ENCODE peak calls at places on chromosomes 13 and 19, in nine cellular contexts. F is left colon, E is NB4, U is 8988T, Y is foreskin fibroblast, R is NCI-H146, G is GM13977, M is lower leg skin, I is endothelial cell of umbilical vein. V is an unnamed sample.

GRCh38 chr19:938233-938923 is 12.5 kb downstream of the ARID3A start:
- DNase-seq in F (no peak), E (no peak), U (no peak), Y (no peak), R (no peak), G (no peak), M (no peak), I (no peak), V (no peak)

GRCh38 chr19:47582320-47582909 is 9.5 kb upstream of the ZNF541 start:
- DNase-seq in F (no peak), E (no peak), U (no peak), Y (no peak), R (no peak), G (no peak), M (no peak), I (no peak), V (no peak)

GRCh38 chr19:7888145-7888825 is at the start of gene LRRC8E:
- DNase-seq in F (peak), E (peak), U (peak), Y (peak), R (peak), G (no peak), M (no peak), I (peak), V (no peak)

GRCh38 chr19:54114340-54114826 is 1.1 kb downstream of the TFPT start:
- DNase-seq in F (peak), E (peak), U (no peak), Y (no peak), R (no peak), G (peak), M (no peak), I (peak), V (no peak)

GRCh38 chr13:41053384-41053826 is 7.9 kb upstream of the WBP4 start:
- DNase-seq in F (no peak), E (peak), U (no peak), Y (peak), R (no peak), G (peak), M (peak), I (no peak), V (no peak)

GRCh38 chr19:53102701-53103140 is 501 bp downstream of the ZNF160 start:
- DNase-seq in F (peak), E (peak), U (no peak), Y (peak), R (peak), G (peak), M (no peak), I (peak), V (no peak)

GRCh38 chr13:45361596-45362206 is 20.7 kb upstream of the TPT1 start:
- DNase-seq in F (no peak), E (no peak), U (no peak), Y (peak), R (no peak), G (no peak), M (no peak), I (no peak), V (no peak)

GRCh38 chr13:24148414-24149305 is 11.9 kb upstream of the SPATA13 start:
- DNase-seq in F (peak), E (no peak), U (peak), Y (peak), R (no peak), G (no peak), M (peak), I (peak), V (no peak)

GRCh38 chr19:2215281-2215751 is 20.8 kb downstream of the PLEKHJ1 start:
- DNase-seq in F (no peak), E (no peak), U (no peak), Y (no peak), R (no peak), G (no peak), M (no peak), I (no peak), V (no peak)

GRCh38 chr19:33412617-33413425 is 39.3 kb downstream of the CEBPG start:
- DNase-seq in F (no peak), E (no peak), U (no peak), Y (no peak), R (no peak), G (no peak), M (no peak), I (no peak), V (no peak)

GRCh38 chr19:3673506-3674439 is 26.5 kb downstream of the PIP5K1C start:
- DNase-seq in F (no peak), E (no peak), U (no peak), Y (no peak), R (no peak), G (no peak), M (no peak), I (no peak), V (no peak)

GRCh38 chr19:14003279-14004051 is 2.7 kb downstream of the RFX1 start:
- DNase-seq in F (no peak), E (no peak), U (no peak), Y (no peak), R (no peak), G (peak), M (no peak), I (peak), V (no peak)

GRCh38 chr19:7366701-7367420 is 18.1 kb downstream of the ARHGEF18 start:
- DNase-seq in F (no peak), E (peak), U (no peak), Y (no peak), R (peak), G (peak), M (no peak), I (peak), V (no peak)

GRCh38 chr13:48588120-48588519 is 55.2 kb upstream of the RCBTB2 start:
- DNase-seq in F (no peak), E (no peak), U (no peak), Y (no peak), R (no peak), G (no peak), M (no peak), I (no peak), V (no peak)

GRCh38 chr19:2274937-2275535 is 6.9 kb downstream of the PEAK3 start:
- DNase-seq in F (peak), E (peak), U (peak), Y (peak), R (peak), G (peak), M (peak), I (peak), V (peak)

GRCh38 chr13:89878904-89879303 is 1468.6 kb upstream of the MIR17HG start:
- DNase-seq in F (no peak), E (no peak), U (no peak), Y (no peak), R (no peak), G (no peak), M (no peak), I (no peak), V (no peak)

GRCh38 chr13:25840931-25841330 is 210.9 kb downstream of the SHISA2 start:
- DNase-seq in F (no peak), E (peak), U (no peak), Y (no peak), R (no peak), G (no peak), M (no peak), I (no peak), V (no peak)

GRCh38 chr13:23889598-23890224 is 511 bp upstream of the MIPEP start:
- DNase-seq in F (no peak), E (peak), U (no peak), Y (no peak), R (no peak), G (no peak), M (no peak), I (no peak), V (no peak)

GRCh38 chr13:31556376-31556775 is 182.9 kb upstream of the RXFP2 start:
- DNase-seq in F (no peak), E (no peak), U (no peak), Y (peak), R (no peak), G (no peak), M (no peak), I (no peak), V (no peak)

GRCh38 chr19:34418300-34418699 is 9.9 kb upstream of the UBA2 start:
- DNase-seq in F (no peak), E (no peak), U (no peak), Y (no peak), R (no peak), G (no peak), M (no peak), I (no peak), V (no peak)

GRCh38 chr19:35908977-35909683 is 1.0 kb upstream of the TYROBP start:
- DNase-seq in F (peak), E (peak), U (no peak), Y (no peak), R (no peak), G (peak), M (peak), I (no peak), V (no peak)

GRCh38 chr19:40744554-40745401 is 5.5 kb downstream of the ACTMAP start:
- DNase-seq in F (no peak), E (no peak), U (peak), Y (no peak), R (no peak), G (no peak), M (no peak), I (no peak), V (no peak)